ENCODE peak calls at places on chromosome 9, in nine cellular contexts. T, R, F, H, A, B, K, O and Y are unnamed samples.

GRCh38 chr9:35826071-35826701 is 2.3 kb downstream of the FAM221B start:
- DNase-seq in O (no peak), F (no peak), K (no peak), A (peak; percentile 39), R (no peak), H (peak; percentile 73), B (peak; percentile 45), T (no peak), Y (peak; percentile 53)

GRCh38 chr9:130189840-130190239 is 17.6 kb downstream of the NCS1 start:
- DNase-seq in A (no peak), R (no peak), O (no peak), K (no peak), F (no peak), B (no peak), T (no peak), H (no peak), Y (no peak)

GRCh38 chr9:34451135-34451534 is 7.2 kb downstream of the FAM219A start:
- DNase-seq in F (no peak), B (no peak), K (no peak), R (no peak), A (no peak), H (no peak), T (no peak), O (no peak), Y (no peak)

GRCh38 chr9:136254381-136255165 is 9.0 kb upstream of the QSOX2 start:
- DNase-seq in O (no peak), T (no peak), K (no peak), A (no peak), H (no peak), R (no peak), F (no peak), B (no peak), Y (no peak)

GRCh38 chr9:133732351-133733073 is 5.6 kb downstream of the SARDH start:
- DNase-seq in B (no peak), K (no peak), A (no peak), H (no peak), O (no peak), F (no peak), R (no peak), T (no peak), Y (no peak)

GRCh38 chr9:134720796-134721195 is 79.2 kb downstream of the COL5A1 start:
- DNase-seq in T (no peak), A (no peak), F (no peak), B (no peak), R (no peak), K (no peak), O (no peak), H (no peak), Y (no peak)

GRCh38 chr9:138040446-138041430 is 163.2 kb downstream of the CACNA1B start:
- DNase-seq in R (no peak), H (no peak), T (no peak), A (no peak), K (no peak), B (no peak), F (no peak), O (peak; percentile 25), Y (no peak)

GRCh38 chr9:81562221-81563019 is 126.9 kb downstream of the TLE1 start:
- DNase-seq in A (peak; percentile 83), H (no peak), O (peak; percentile 83), F (no peak), T (no peak), K (no peak), B (no peak), R (no peak), Y (no peak)

GRCh38 chr9:108727580-108728056 is 128.2 kb downstream of the ACTL7B start:
- DNase-seq in R (no peak), B (no peak), K (no peak), F (no peak), H (peak; percentile 83), T (no peak), O (no peak), A (no peak), Y (no peak)

GRCh38 chr9:90044710-90045151 is 439.9 kb downstream of the GADD45G start:
- DNase-seq in T (no peak), F (no peak), A (no peak), B (no peak), K (no peak), O (no peak), R (no peak), H (no peak), Y (no peak)

GRCh38 chr9:28810375-28811075 is 1237.2 kb upstream of the C9orf72 start:
- DNase-seq in T (no peak), A (no peak), K (no peak), R (no peak), H (no peak), B (no peak), F (no peak), O (no peak), Y (no peak)

GRCh38 chr9:120235081-120235480 is 344.9 kb downstream of the CDK5RAP2 start:
- DNase-seq in K (no peak), H (no peak), B (no peak), A (no peak), O (no peak), T (no peak), F (no peak), R (no peak), Y (no peak)

GRCh38 chr9:91465420-91465819 is 41.8 kb upstream of the NFIL3 start:
- DNase-seq in O (no peak), F (no peak), R (no peak), B (no peak), T (no peak), H (no peak), K (no peak), A (no peak), Y (no peak)

GRCh38 chr9:136544549-136545064 is 1.2 kb downstream of the NOTCH1 start:
- DNase-seq in B (no peak), A (peak; percentile 61), O (no peak), K (peak; percentile 50), H (peak; percentile 94), F (peak; percentile 39), R (no peak), T (peak; percentile 32), Y (no peak)

GRCh38 chr9:117008461-117008860 is 321.4 kb downstream of the TRIM32 start:
- DNase-seq in O (no peak), H (no peak), R (no peak), B (no peak), F (no peak), A (no peak), K (no peak), T (no peak), Y (no peak)

GRCh38 chr9:133703571-133704399 is 34.4 kb downstream of the SARDH start:
- DNase-seq in T (no peak), R (no peak), B (no peak), H (no peak), O (peak; percentile 74), F (no peak), K (no peak), A (no peak), Y (no peak)

GRCh38 chr9:114491430-114492003 is 13.8 kb downstream of the WHRN start:
- DNase-seq in T (no peak), K (no peak), A (no peak), O (no peak), F (no peak), H (no peak), B (no peak), R (no peak), Y (no peak)

GRCh38 chr9:85425153-85425611 is 316.6 kb downstream of the AGTPBP1 start:
- DNase-seq in R (peak; percentile 3), A (peak; percentile 78), O (peak; percentile 86), T (no peak), K (no peak), H (peak; percentile 55), F (peak; percentile 57), B (no peak), Y (peak; percentile 14)

GRCh38 chr9:89011683-89012082 is 20.4 kb downstream of the S1PR3 start:
- DNase-seq in R (no peak), F (no peak), A (no peak), K (no peak), B (no peak), T (no peak), O (no peak), H (no peak), Y (no peak)

GRCh38 chr9:93306579-93307091 is 122.7 kb downstream of the WNK2 start:
- DNase-seq in K (no peak), T (no peak), R (no peak), H (no peak), F (no peak), O (peak; percentile 72), A (no peak), B (no peak), Y (no peak)

GRCh38 chr9:87678650-87679355 is 47.1 kb upstream of the CTSL start:
- DNase-seq in F (peak; percentile 44), K (no peak), T (no peak), H (peak; percentile 83), A (peak; percentile 50), B (no peak), R (no peak), O (no peak), Y (no peak)

GRCh38 chr9:114037961-114038723 is 40.0 kb downstream of the AMBP start:
- DNase-seq in R (no peak), B (no peak), T (no peak), A (no peak), H (peak; percentile 46), F (no peak), O (peak; percentile 63), K (no peak), Y (no peak)

GRCh38 chr9:14744768-14745167 is 22.2 kb upstream of the CER1 start:
- DNase-seq in A (no peak), T (no peak), B (no peak), K (no peak), O (no peak), H (no peak), F (no peak), R (no peak), Y (no peak)

GRCh38 chr9:107929439-107929838 is 439.9 kb upstream of the KLF4 start:
- DNase-seq in H (peak; percentile 61), B (no peak), A (peak; percentile 7), R (no peak), T (no peak), F (no peak), O (peak; percentile 90), K (no peak), Y (no peak)

GRCh38 chr9:121216406-121216805 is 14.7 kb upstream of the RAB14 start:
- DNase-seq in A (no peak), H (no peak), T (no peak), O (no peak), K (no peak), R (no peak), B (no peak), F (no peak), Y (peak; percentile 45)

GRCh38 chr9:69605406-69605805 is 66.8 kb downstream of the APBA1 start:
- DNase-seq in O (no peak), R (no peak), T (no peak), H (no peak), B (no peak), F (no peak), A (no peak), K (no peak), Y (no peak)

GRCh38 chr9:88950341-88951141 is 40.7 kb upstream of the S1PR3 start:
- DNase-seq in O (no peak), B (no peak), K (no peak), H (no peak), R (no peak), T (no peak), F (no peak), A (no peak), Y (no peak)

GRCh38 chr9:137558127-137558526 is 6.4 kb downstream of the MRPL41 start:
- DNase-seq in O (no peak), A (no peak), R (no peak), H (no peak), T (no peak), K (no peak), F (no peak), B (no peak), Y (no peak)

GRCh38 chr9:36158122-36158521 is 11.1 kb upstream of the CCIN start:
- DNase-seq in H (no peak), K (no peak), T (no peak), O (no peak), R (no peak), F (no peak), B (no peak), A (no peak), Y (no peak)

GRCh38 chr9:126326228-126327015 is at the start of gene MVB12B:
- DNase-seq in O (peak; percentile 84), A (peak; percentile 44), T (peak; percentile 37), R (peak; percentile 18), H (no peak), B (peak; percentile 64), F (peak; percentile 27), K (no peak), Y (no peak)

GRCh38 chr9:95463145-95464060 is 53.4 kb downstream of the PTCH1 start:
- DNase-seq in B (no peak), A (no peak), R (no peak), T (no peak), K (no peak), H (no peak), F (no peak), O (no peak), Y (no peak)